ENCODE peak calls at places on chromosomes 5 and 9, in six cellular contexts. One of them, this sample, is unnamed.
A peak's percentile ranks its signal among the peaks of the same experiment; 100 is the strongest.

GRCh38 chr5:19001054-19001453 is 986.9 kb downstream of the CDH18 start:
- DNase-seq in GM20000: no peak
- DNase-seq in pancreas: no peak
- DNase-seq in cardiac fibroblast: no peak
- DNase-seq in stomach: no peak
- DNase-seq in RWPE1: no peak
- DNase-seq in this sample: no peak

GRCh38 chr5:133059621-133060020 is 7.8 kb downstream of the HSPA4 start:
- DNase-seq in GM20000: no peak
- DNase-seq in cardiac fibroblast: no peak
- DNase-seq in stomach: no peak
- DNase-seq in pancreas: no peak
- DNase-seq in RWPE1: no peak
- DNase-seq in this sample: no peak

GRCh38 chr5:61809651-61810050 is 477.6 kb downstream of the ZSWIM6 start:
- DNase-seq in pancreas: peak; percentile 23
- DNase-seq in GM20000: no peak
- DNase-seq in stomach: peak; percentile 55
- DNase-seq in RWPE1: peak; percentile 88
- DNase-seq in cardiac fibroblast: no peak
- DNase-seq in this sample: peak; percentile 54

GRCh38 chr5:133316346-133317343 is 264.8 kb downstream of the HSPA4 start:
- DNase-seq in stomach: no peak
- DNase-seq in cardiac fibroblast: peak; percentile 2
- DNase-seq in RWPE1: no peak
- DNase-seq in pancreas: no peak
- DNase-seq in GM20000: no peak
- DNase-seq in this sample: peak; percentile 47

GRCh38 chr5:130939059-130939458 is 226.0 kb downstream of the HINT1 start:
- DNase-seq in GM20000: no peak
- DNase-seq in stomach: no peak
- DNase-seq in pancreas: no peak
- DNase-seq in cardiac fibroblast: no peak
- DNase-seq in RWPE1: no peak
- DNase-seq in this sample: no peak

GRCh38 chr5:77639624-77640023 is 1.1 kb upstream of the OTP start:
- DNase-seq in RWPE1: no peak
- DNase-seq in pancreas: no peak
- DNase-seq in stomach: no peak
- DNase-seq in cardiac fibroblast: no peak
- DNase-seq in GM20000: no peak
- DNase-seq in this sample: no peak

GRCh38 chr9:117044241-117044640 is 357.1 kb downstream of the TRIM32 start:
- DNase-seq in stomach: no peak
- DNase-seq in pancreas: no peak
- DNase-seq in cardiac fibroblast: no peak
- DNase-seq in RWPE1: no peak
- DNase-seq in GM20000: no peak
- DNase-seq in this sample: no peak

GRCh38 chr9:131609116-131609830 is 64.0 kb downstream of the PRRT1B start:
- DNase-seq in GM20000: no peak
- DNase-seq in cardiac fibroblast: peak; percentile 75
- DNase-seq in RWPE1: peak; percentile 82
- DNase-seq in stomach: peak; percentile 44
- DNase-seq in pancreas: no peak
- DNase-seq in this sample: no peak

GRCh38 chr5:55868846-55869245 is 17.7 kb downstream of the IL31RA start:
- DNase-seq in pancreas: no peak
- DNase-seq in GM20000: no peak
- DNase-seq in cardiac fibroblast: peak; percentile 95
- DNase-seq in stomach: no peak
- DNase-seq in RWPE1: peak; percentile 97
- DNase-seq in this sample: no peak

GRCh38 chr9:136572596-136573313 is 26.9 kb upstream of the NOTCH1 start:
- DNase-seq in stomach: no peak
- DNase-seq in RWPE1: no peak
- DNase-seq in pancreas: no peak
- DNase-seq in GM20000: no peak
- DNase-seq in cardiac fibroblast: no peak
- DNase-seq in this sample: no peak

GRCh38 chr5:43042626-43043399 is 2.7 kb upstream of the ANXA2R start:
- DNase-seq in cardiac fibroblast: peak; percentile 78
- DNase-seq in pancreas: peak; percentile 62
- DNase-seq in RWPE1: no peak
- DNase-seq in GM20000: peak; percentile 60
- DNase-seq in stomach: peak; percentile 59
- DNase-seq in this sample: no peak

GRCh38 chr5:169411789-169412425 is 111.0 kb upstream of the SLIT3 start:
- DNase-seq in RWPE1: no peak
- DNase-seq in pancreas: no peak
- DNase-seq in cardiac fibroblast: no peak
- DNase-seq in GM20000: no peak
- DNase-seq in stomach: no peak
- DNase-seq in this sample: no peak

GRCh38 chr5:179906294-179906794 is 1.4 kb downstream of the TBC1D9B start:
- DNase-seq in GM20000: no peak
- DNase-seq in RWPE1: no peak
- DNase-seq in pancreas: no peak
- DNase-seq in cardiac fibroblast: peak; percentile 4
- DNase-seq in stomach: no peak
- DNase-seq in this sample: no peak

GRCh38 chr5:116395178-116395577 is 179.4 kb downstream of the SEMA6A start:
- DNase-seq in pancreas: no peak
- DNase-seq in cardiac fibroblast: no peak
- DNase-seq in RWPE1: no peak
- DNase-seq in stomach: no peak
- DNase-seq in GM20000: no peak
- DNase-seq in this sample: no peak

GRCh38 chr5:176466245-176466871 is 18.2 kb downstream of the FAF2 start:
- DNase-seq in pancreas: no peak
- DNase-seq in RWPE1: peak; percentile 56
- DNase-seq in stomach: no peak
- DNase-seq in GM20000: no peak
- DNase-seq in cardiac fibroblast: peak; percentile 77
- DNase-seq in this sample: no peak

GRCh38 chr9:113931140-113931539 is 55.0 kb downstream of the ZNF618 start:
- DNase-seq in GM20000: no peak
- DNase-seq in stomach: no peak
- DNase-seq in cardiac fibroblast: no peak
- DNase-seq in RWPE1: no peak
- DNase-seq in pancreas: no peak
- DNase-seq in this sample: peak; percentile 10

GRCh38 chr5:129766798-129767197 is 18.9 kb downstream of the MINAR2 start:
- DNase-seq in pancreas: no peak
- DNase-seq in cardiac fibroblast: no peak
- DNase-seq in RWPE1: no peak
- DNase-seq in GM20000: no peak
- DNase-seq in stomach: no peak
- DNase-seq in this sample: no peak

GRCh38 chr9:128903079-128903461 is 17.7 kb upstream of the PHYHD1 start:
- DNase-seq in stomach: no peak
- DNase-seq in RWPE1: no peak
- DNase-seq in pancreas: no peak
- DNase-seq in cardiac fibroblast: no peak
- DNase-seq in GM20000: no peak
- DNase-seq in this sample: no peak

GRCh38 chr5:115857621-115858349 is 16.1 kb downstream of the AP3S1 start:
- DNase-seq in cardiac fibroblast: peak; percentile 59
- DNase-seq in stomach: no peak
- DNase-seq in pancreas: no peak
- DNase-seq in GM20000: no peak
- DNase-seq in RWPE1: peak; percentile 34
- DNase-seq in this sample: no peak

GRCh38 chr5:80933061-80933460 is 27.1 kb upstream of the RASGRF2 start:
- DNase-seq in pancreas: no peak
- DNase-seq in GM20000: no peak
- DNase-seq in RWPE1: no peak
- DNase-seq in stomach: no peak
- DNase-seq in cardiac fibroblast: no peak
- DNase-seq in this sample: no peak

GRCh38 chr5:533243-534005 is 9.2 kb upstream of the SLC9A3 start:
- DNase-seq in cardiac fibroblast: no peak
- DNase-seq in RWPE1: no peak
- DNase-seq in stomach: no peak
- DNase-seq in pancreas: no peak
- DNase-seq in GM20000: no peak
- DNase-seq in this sample: no peak

GRCh38 chr9:90556897-90557296 is 85.7 kb downstream of the DIRAS2 start:
- DNase-seq in RWPE1: peak; percentile 22
- DNase-seq in stomach: no peak
- DNase-seq in pancreas: no peak
- DNase-seq in cardiac fibroblast: no peak
- DNase-seq in GM20000: no peak
- DNase-seq in this sample: no peak

GRCh38 chr9:124392855-124393460 is 22.3 kb downstream of the PSMB7 start:
- DNase-seq in cardiac fibroblast: peak; percentile 60
- DNase-seq in GM20000: no peak
- DNase-seq in pancreas: no peak
- DNase-seq in RWPE1: peak; percentile 98
- DNase-seq in stomach: no peak
- DNase-seq in this sample: no peak

GRCh38 chr9:37503736-37504135 is 18.0 kb downstream of the POLR1E start:
- DNase-seq in pancreas: no peak
- DNase-seq in GM20000: no peak
- DNase-seq in RWPE1: no peak
- DNase-seq in stomach: no peak
- DNase-seq in cardiac fibroblast: peak; percentile 15
- DNase-seq in this sample: no peak

GRCh38 chr9:37936965-37937364 is 33.0 kb upstream of the SLC25A51 start:
- DNase-seq in RWPE1: peak; percentile 48
- DNase-seq in cardiac fibroblast: peak; percentile 79
- DNase-seq in stomach: no peak
- DNase-seq in pancreas: no peak
- DNase-seq in GM20000: no peak
- DNase-seq in this sample: no peak

GRCh38 chr9:15909297-15909696 is 356.5 kb downstream of the CCDC171 start:
- DNase-seq in RWPE1: no peak
- DNase-seq in GM20000: no peak
- DNase-seq in pancreas: no peak
- DNase-seq in stomach: no peak
- DNase-seq in cardiac fibroblast: peak; percentile 91
- DNase-seq in this sample: no peak
- TF ChIP-seq CTCF in RWPE1: no peak
- TF ChIP-seq CTCF in GM20000: no peak
- TF ChIP-seq CTCF in pancreas: no peak
- TF ChIP-seq CTCF in stomach: no peak
- TF ChIP-seq CTCF in cardiac fibroblast: no peak
- TF ChIP-seq CTCF in this sample: no peak

GRCh38 chr5:110045153-110045552 is 355.4 kb downstream of the MAN2A1 start:
- DNase-seq in stomach: no peak
- DNase-seq in cardiac fibroblast: peak; percentile 18
- DNase-seq in GM20000: no peak
- DNase-seq in pancreas: no peak
- DNase-seq in RWPE1: no peak
- DNase-seq in this sample: no peak
- TF ChIP-seq CTCF in stomach: no peak
- TF ChIP-seq CTCF in cardiac fibroblast: no peak
- TF ChIP-seq CTCF in GM20000: no peak
- TF ChIP-seq CTCF in pancreas: no peak
- TF ChIP-seq CTCF in RWPE1: no peak
- TF ChIP-seq CTCF in this sample: no peak

DNA sequence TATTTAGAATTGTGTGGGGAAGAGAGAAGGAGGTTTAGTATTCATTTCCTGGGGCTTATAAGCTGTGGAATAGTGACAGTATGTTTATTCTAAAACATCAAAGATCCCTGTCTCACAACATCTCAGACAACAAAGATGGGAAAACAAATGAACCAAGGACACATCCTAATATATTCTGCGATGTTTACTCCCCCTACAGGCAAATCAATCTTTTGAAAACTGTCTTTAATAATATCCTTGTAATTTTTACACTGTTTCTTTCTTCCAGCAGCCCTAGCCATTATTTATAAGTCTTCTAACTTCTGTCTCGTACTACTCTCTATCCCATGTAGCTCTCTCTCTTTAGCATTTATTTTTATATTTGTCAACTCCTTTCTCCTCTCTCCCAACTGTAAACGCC is 33.5 kb upstream of the TMEM252 start:
- DNase-seq in stomach: no peak
- DNase-seq in RWPE1: no peak
- DNase-seq in pancreas: no peak
- DNase-seq in cardiac fibroblast: no peak
- DNase-seq in GM20000: no peak
- DNase-seq in this sample: no peak
- TF ChIP-seq CTCF in stomach: no peak
- TF ChIP-seq CTCF in RWPE1: no peak
- TF ChIP-seq CTCF in pancreas: no peak
- TF ChIP-seq CTCF in cardiac fibroblast: peak; percentile 18
- TF ChIP-seq CTCF in GM20000: no peak
- TF ChIP-seq CTCF in this sample: no peak

DNA sequence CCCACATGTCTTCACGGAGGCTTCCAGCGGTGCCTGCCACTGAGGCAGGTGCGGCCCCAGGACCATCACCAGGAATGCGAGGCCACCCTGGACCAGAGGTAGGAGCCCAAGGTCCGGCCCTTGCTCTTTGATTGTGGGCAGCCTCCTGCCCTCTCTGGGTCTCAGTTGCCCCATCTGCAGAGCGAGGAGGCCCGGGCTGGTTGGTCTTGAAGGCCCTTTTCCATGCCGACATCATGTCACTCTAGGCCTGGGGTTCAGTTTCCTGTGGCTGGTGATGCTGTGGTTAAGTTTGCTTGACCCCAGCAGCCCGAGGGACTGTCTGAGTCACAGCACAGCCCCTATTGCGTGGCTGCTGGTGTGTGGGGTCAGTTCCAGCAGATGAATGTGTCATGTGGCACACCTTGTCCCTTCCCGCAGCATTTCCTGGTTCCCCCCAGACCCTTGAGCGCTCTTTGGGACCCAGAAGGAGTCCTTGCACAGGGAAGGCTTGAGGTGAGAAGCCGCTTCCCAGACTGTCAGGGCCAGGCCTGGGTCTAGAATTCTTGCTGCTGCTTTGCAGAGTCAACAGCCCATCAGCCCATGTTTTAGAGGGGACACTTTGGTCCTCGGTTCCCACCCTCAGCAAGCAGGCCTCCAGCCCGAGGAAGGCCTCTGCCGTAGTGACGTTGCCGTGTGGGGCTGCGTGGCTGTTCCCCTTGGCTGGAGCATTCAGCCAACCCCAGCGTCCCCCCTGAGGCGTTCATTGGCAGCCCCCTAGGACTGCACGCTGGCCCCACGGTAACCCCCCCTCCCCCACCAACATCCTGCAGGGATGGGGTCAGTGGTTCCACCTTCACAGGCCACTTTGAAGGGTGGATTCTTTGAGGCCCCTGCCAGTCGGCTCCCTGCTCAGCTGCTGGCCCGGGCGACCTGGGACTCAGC is 31.0 kb upstream of the HMCN2 start:
- DNase-seq in stomach: no peak
- DNase-seq in pancreas: no peak
- DNase-seq in RWPE1: no peak
- DNase-seq in cardiac fibroblast: peak; percentile 18
- DNase-seq in GM20000: no peak
- DNase-seq in this sample: no peak
- TF ChIP-seq CTCF in stomach: no peak
- TF ChIP-seq CTCF in pancreas: no peak
- TF ChIP-seq CTCF in RWPE1: no peak
- TF ChIP-seq CTCF in cardiac fibroblast: no peak
- TF ChIP-seq CTCF in GM20000: no peak
- TF ChIP-seq CTCF in this sample: no peak

This sample was measured in mesothelial cell of epicardium.